ENCODE peak calls at places on chromosomes 4 and X, in seven cellular contexts. Y is A549, P is K562, R is tibial nerve, U is endothelial cell of umbilical vein, V is GM12878, O is gastrocnemius medialis. X is an unnamed sample. For H3K4me1, the result is how much of the 10 kb centered on the place peaks cover.

GRCh38 chrX:136021903-136022302 is 36.7 kb downstream of the SLC9A6 start:
- DNase-seq in U (peak), Y (no peak), V (no peak), P (no peak), O (no peak), R (no peak), X (no peak)

GRCh38 chrX:120309873-120310730 is 1.2 kb downstream of the TMEM255A start:
- DNase-seq in R (no peak), U (no peak), O (no peak), V (no peak), P (no peak), Y (peak), X (no peak)

GRCh38 chrX:57528670-57529255 is 63.0 kb upstream of the ZXDB start:
- DNase-seq in Y (no peak), V (no peak), P (no peak), R (no peak), O (no peak), U (peak), X (no peak)

GRCh38 chr4:82644731-82645126 is 82.9 kb upstream of the TMEM150C start:
- DNase-seq in O (no peak), V (no peak), P (no peak), U (no peak), Y (no peak), R (no peak), X (no peak)

GRCh38 chr4:8383016-8383415 is 57.5 kb downstream of the ACOX3 start:
- DNase-seq in Y (no peak), R (no peak), P (no peak), U (no peak), V (no peak), O (no peak), X (no peak)

GRCh38 chr4:14262221-14262620 is 634.7 kb upstream of the BOD1L1 start:
- DNase-seq in V (no peak), Y (no peak), O (no peak), P (no peak), R (no peak), U (no peak), X (no peak)

GRCh38 chr4:47615385-47615784 is 130.3 kb downstream of the ATP10D start:
- DNase-seq in V (no peak), O (no peak), P (no peak), R (no peak), U (no peak), Y (no peak), X (no peak)

GRCh38 chr4:66972087-66972486 is 573.2 kb downstream of the CENPC start:
- DNase-seq in Y (no peak), O (no peak), R (no peak), U (no peak), P (no peak), V (no peak), X (no peak)

GRCh38 chrX:148784859-148785655 is 284.6 kb downstream of the AFF2 start:
- DNase-seq in Y (no peak), V (no peak), U (no peak), O (no peak), R (no peak), P (no peak), X (no peak)

GRCh38 chrX:139052461-139052860 is 340.9 kb upstream of the FGF13 start:
- DNase-seq in V (no peak), U (no peak), O (no peak), Y (no peak), R (no peak), P (no peak), X (no peak)

GRCh38 chr4:106304632-106305031 is 11.4 kb downstream of the TBCK start:
- DNase-seq in P (no peak), U (no peak), O (no peak), R (no peak), Y (no peak), V (no peak), X (no peak)

GRCh38 chrX:54134269-54134668 is 48.8 kb downstream of the FAM120C start:
- DNase-seq in O (no peak), V (no peak), U (no peak), P (no peak), Y (no peak), R (no peak), X (no peak)

GRCh38 chr4:25970691-25971427 is 56.8 kb downstream of the SMIM20 start:
- DNase-seq in P (no peak), R (no peak), V (no peak), O (no peak), U (no peak), Y (no peak), X (no peak)

GRCh38 chrX:98448524-98448923 is 1564.8 kb downstream of the RPA4 start:
- DNase-seq in U (no peak), Y (no peak), R (no peak), O (no peak), V (no peak), P (no peak), X (no peak)

GRCh38 chrX:101617211-101618191 is at the start of gene ARMCX6:
- DNase-seq in O (peak), Y (peak), P (peak), R (peak), U (peak), V (no peak), X (peak)

GRCh38 chrX:10574663-10575062 is 45.7 kb downstream of the MID1 start:
- DNase-seq in V (no peak), Y (no peak), R (no peak), P (no peak), O (no peak), U (peak), X (no peak)

GRCh38 chrX:72461766-72462165 is 110.9 kb downstream of the HDAC8 start:
- DNase-seq in O (no peak), R (peak), P (no peak), U (peak), V (no peak), Y (no peak), X (no peak)

GRCh38 chrX:51837926-51838325 is 55.5 kb upstream of the MAGED1 start:
- DNase-seq in O (peak), R (peak), P (no peak), Y (no peak), U (peak), V (no peak), X (peak)

GRCh38 chr4:72418458-72418857 is 150.6 kb downstream of the ADAMTS3 start:
- DNase-seq in V (no peak), P (no peak), Y (no peak), O (no peak), R (peak), U (peak), X (peak)

GRCh38 chrX:118520206-118520857 is 24.7 kb downstream of the DOCK11 start:
- DNase-seq in P (no peak), O (no peak), Y (no peak), R (no peak), U (no peak), V (no peak), X (no peak)

GRCh38 chr4:678765-679481 is 4.6 kb downstream of the MYL5 start:
- DNase-seq in P (no peak), U (no peak), O (no peak), V (no peak), R (no peak), Y (no peak), X (no peak)

GRCh38 chr4:152719856-152720556 is 40.2 kb upstream of the TMEM154 start:
- DNase-seq in R (no peak), P (no peak), V (no peak), Y (no peak), O (no peak), U (no peak), X (no peak)

GRCh38 chr4:152257601-152258066 is 278.3 kb downstream of the FBXW7 start:
- DNase-seq in U (peak), V (no peak), O (no peak), Y (no peak), R (no peak), P (no peak), X (no peak)

GRCh38 chrX:119427024-119427794 is 28.1 kb downstream of the SLC25A43 start:
- DNase-seq in R (no peak), O (no peak), P (peak), Y (no peak), V (peak), U (no peak), X (peak)

GRCh38 chrX:97117572-97117971 is 233.9 kb downstream of the RPA4 start:
- DNase-seq in V (no peak), O (no peak), P (no peak), U (no peak), Y (no peak), R (no peak), X (no peak)

GRCh38 chrX:109681475-109682081 is 51.5 kb downstream of the ACSL4 start:
- DNase-seq in Y (no peak), R (no peak), U (no peak), P (no peak), V (no peak), O (no peak), X (no peak)

GRCh38 chr4:946517-947471 is 14.5 kb downstream of the TMEM175 start:
- DNase-seq in U (no peak), Y (no peak), P (no peak), O (no peak), V (no peak), R (no peak), X (no peak)

GRCh38 chr4:145829629-145830395 is 108.8 kb downstream of the ZNF827 start:
- DNase-seq in Y (no peak), R (no peak), V (no peak), U (peak), O (no peak), P (no peak), X (no peak)
- H3K4me3 ChIP-seq in Y (no peak), R (no peak), V (no peak), U (no peak), O (no peak), P (no peak), X (no peak)

GRCh38 chr4:184262901-184263300 is 45.2 kb upstream of the ENPP6 start:
- DNase-seq in R (no peak), O (no peak), U (no peak), P (no peak), V (no peak), Y (no peak), X (no peak)

GRCh38 chr4:184261246-184261645 is 43.6 kb upstream of the ENPP6 start:
- DNase-seq in U (no peak), P (no peak), O (no peak), R (no peak), Y (no peak), V (no peak), X (no peak)

GRCh38 chr4:184265566-184266351 is 48.1 kb upstream of the ENPP6 start:
- DNase-seq in V (no peak), U (peak), R (no peak), Y (peak), P (peak), O (no peak), X (no peak)

GRCh38 chr4:184263910-184264732 is 46.4 kb upstream of the ENPP6 start:
- DNase-seq in P (peak), V (no peak), O (peak), R (peak), U (peak), Y (peak), X (peak)

DNA sequence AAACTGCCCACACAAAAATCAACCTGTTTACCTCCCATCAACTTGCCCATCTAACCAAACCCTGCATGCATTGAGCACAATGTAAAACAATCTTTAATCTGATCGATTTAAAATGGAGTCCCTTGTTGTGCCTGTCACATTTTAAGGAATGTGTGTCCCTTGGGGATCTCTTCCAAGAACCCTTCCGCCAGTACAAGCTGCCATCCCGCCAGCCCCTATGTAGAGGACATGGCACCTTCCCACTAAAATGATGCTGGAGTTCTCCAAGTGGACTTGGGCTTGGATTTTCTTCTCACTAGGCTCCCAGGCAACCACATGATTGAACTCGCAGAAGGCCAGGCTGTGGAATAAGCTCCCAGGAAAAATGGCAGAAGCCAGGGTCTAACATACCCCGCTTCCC is 45.8 kb upstream of the ENPP6 start:
- DNase-seq in Y (no peak), O (no peak), U (no peak), R (no peak), P (no peak), V (no peak), X (no peak)
- H3K4me1 ChIP-seq in Y (under half), O (under half), U (under half), R (under half), P (under half), V (under half), X (under half)

GRCh38 chrX:132623307-132623706 is 134.5 kb upstream of the MBNL3 start:
- DNase-seq in P (no peak), V (no peak), U (no peak), Y (no peak), O (no peak), R (no peak), X (no peak)
- TF ChIP-seq POLR2A in P (no peak), V (no peak), U (no peak), Y (no peak), O (no peak), R (no peak), X (no peak)

DNA sequence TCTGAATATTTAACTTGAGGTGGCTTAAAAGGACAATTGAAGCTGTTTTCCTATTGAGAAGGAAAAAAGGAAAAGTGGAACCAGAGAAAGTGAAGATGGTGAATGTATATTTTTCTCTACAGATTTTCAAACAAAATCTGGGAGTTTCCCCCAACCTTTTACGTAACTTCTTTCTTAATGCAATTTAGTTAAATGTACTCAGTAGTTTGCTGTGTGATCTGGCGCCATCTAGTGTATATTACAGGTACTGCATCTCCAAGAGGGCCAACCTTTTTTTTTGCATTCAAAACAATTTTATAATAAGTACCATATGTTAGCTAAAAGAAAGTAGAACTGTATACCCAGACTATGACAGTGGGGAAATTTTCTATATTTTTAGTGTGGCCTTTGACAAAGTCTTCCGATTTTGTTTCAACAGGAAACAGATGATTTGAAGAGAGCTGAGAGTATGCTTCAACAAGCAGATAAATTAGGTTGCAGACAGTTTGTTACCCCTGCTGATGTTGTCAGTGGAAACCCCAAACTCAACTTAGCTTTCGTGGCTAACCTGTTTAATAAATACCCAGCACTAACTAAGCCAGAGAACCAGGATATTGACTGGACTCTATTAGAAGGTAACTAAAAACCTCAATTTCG is 82.0 kb downstream of the PLS3 start:
- DNase-seq in R (peak), O (no peak), U (peak), P (peak), V (peak), Y (peak), X (no peak)
- H3K4me3 ChIP-seq in R (no peak), O (no peak), U (no peak), P (no peak), V (no peak), Y (no peak), X (no peak)

GRCh38 chr4:40940764-40941163 is 191.0 kb downstream of the NSUN7 start:
- DNase-seq in P (no peak), R (peak), U (no peak), Y (no peak), O (no peak), V (no peak), X (no peak)
- H3K4me1 ChIP-seq in P (under half), R (half or more), U (under half), Y (under half), O (under half), V (under half), X (under half)

GRCh38 chr4:4856071-4857000 is 3.1 kb upstream of the MSX1 start:
- DNase-seq in P (no peak), O (no peak), U (peak), Y (no peak), R (no peak), V (no peak), X (no peak)

GRCh38 chr4:4853371-4853823 is 6.1 kb upstream of the MSX1 start:
- DNase-seq in O (no peak), R (no peak), Y (no peak), P (no peak), V (no peak), U (no peak), X (no peak)

GRCh38 chr4:4855293-4856070 is 4.0 kb upstream of the MSX1 start:
- DNase-seq in R (no peak), V (no peak), O (no peak), U (no peak), P (no peak), Y (no peak), X (peak)

GRCh38 chr4:4853921-4854648 is 5.4 kb upstream of the MSX1 start:
- DNase-seq in R (no peak), V (no peak), U (no peak), Y (no peak), O (no peak), P (no peak), X (no peak)

GRCh38 chr4:4854649-4855292 is 4.7 kb upstream of the MSX1 start:
- DNase-seq in O (no peak), R (no peak), Y (no peak), U (no peak), P (no peak), V (no peak), X (peak)
- TF ChIP-seq POLR2A in O (no peak), R (no peak), Y (no peak), U (no peak), P (no peak), V (no peak), X (no peak)

GRCh38 chrX:155747520-155747919 is 133.6 kb upstream of the VAMP7 start:
- DNase-seq in O (peak), U (peak), P (no peak), R (peak), Y (no peak), V (no peak), X (peak)

GRCh38 chrX:155745792-155746191 is 133.0 kb upstream of the TMLHE start:
- DNase-seq in V (no peak), P (no peak), U (peak), O (no peak), R (no peak), Y (no peak), X (no peak)

DNA sequence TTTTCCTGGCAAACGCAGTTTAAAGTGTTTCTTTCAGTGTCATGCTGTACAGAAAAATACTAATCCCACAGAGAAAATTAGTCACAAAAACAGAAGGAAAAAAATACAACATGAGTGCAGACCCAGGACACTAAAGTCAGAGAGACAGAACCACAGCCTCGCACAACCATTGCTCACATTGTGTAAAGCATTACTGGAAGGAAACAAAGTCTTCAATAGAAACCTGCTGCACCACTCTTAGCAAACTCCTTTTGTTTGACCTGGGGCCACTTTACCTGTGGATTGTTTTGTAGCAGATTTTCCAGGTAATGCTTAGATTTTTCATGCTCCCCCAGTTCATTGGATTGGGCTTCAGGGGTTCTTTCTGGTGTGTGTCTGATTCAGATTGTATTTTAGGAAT is 131.8 kb upstream of the TMLHE start:
- DNase-seq in V (no peak), R (no peak), P (no peak), U (no peak), O (no peak), Y (no peak), X (no peak)
- H3K4me3 ChIP-seq in V (no peak), R (no peak), P (no peak), U (no peak), O (no peak), Y (no peak), X (peak)

GRCh38 chr4:64334964-64335363 is 74.3 kb downstream of the TECRL start:
- DNase-seq in R (no peak), Y (no peak), P (no peak), U (no peak), V (no peak), O (no peak), X (no peak)

GRCh38 chr4:64327237-64327636 is 82.0 kb downstream of the TECRL start:
- DNase-seq in V (no peak), O (no peak), Y (no peak), R (no peak), P (no peak), U (no peak), X (no peak)

GRCh38 chr4:64326507-64326906 is 82.7 kb downstream of the TECRL start:
- DNase-seq in Y (no peak), V (no peak), U (no peak), P (no peak), O (no peak), R (no peak), X (no peak)

GRCh38 chr4:64330143-64330542 is 79.1 kb downstream of the TECRL start:
- DNase-seq in U (no peak), V (no peak), O (no peak), P (no peak), Y (no peak), R (no peak), X (no peak)
- H3K4me1 ChIP-seq in U (under half), V (under half), O (under half), P (under half), Y (under half), R (under half), X (under half)